ENCODE peak calls at places on chromosomes 7 and 10, in seven cellular contexts. Z is colonic mucosa; F is effector memory CD4-positive, alpha-beta T cell; S is GM23248; W is NT2/D1; L is cardiac muscle cell; M is tibial nerve. Q is an unnamed sample. For H3K36me3, the result is how much of the 10 kb centered on the place peaks cover.

GRCh38 chr7:66105263-66105748 is 9.3 kb upstream of the CRCP start:
- DNase-seq in Z (no peak), F (no peak), S (no peak), W (no peak), L (no peak), M (no peak), Q (no peak)

GRCh38 chr10:17123961-17124360 is 5.7 kb downstream of the CUBN start:
- DNase-seq in Z (no peak), F (no peak), S (no peak), W (no peak), L (no peak), M (no peak), Q (no peak)

GRCh38 chr7:116215550-116215949 is 5.2 kb downstream of the TES start:
- DNase-seq in Z (no peak), F (no peak), S (no peak), W (no peak), L (no peak), M (no peak), Q (no peak)

GRCh38 chr7:139016931-139017511 is 18.8 kb downstream of the ZC3HAV1L start:
- DNase-seq in Z (peak), F (no peak), S (peak), W (no peak), L (peak), M (peak), Q (peak)

GRCh38 chr7:41256186-41256945 is 446.5 kb downstream of the INHBA start:
- DNase-seq in Z (no peak), F (no peak), S (peak), W (no peak), L (no peak), M (no peak), Q (no peak)

GRCh38 chr7:44292876-44293560 is 32.4 kb downstream of the CAMK2B start:
- DNase-seq in Z (peak), F (no peak), S (no peak), W (no peak), L (no peak), M (no peak), Q (no peak)

GRCh38 chr10:129319934-129320333 is 147.1 kb upstream of the MGMT start:
- DNase-seq in Z (no peak), F (no peak), S (no peak), W (no peak), L (no peak), M (no peak), Q (no peak)

GRCh38 chr10:60110739-60111138 is 204.4 kb upstream of the CCDC6 start:
- DNase-seq in Z (no peak), F (no peak), S (no peak), W (no peak), L (no peak), M (no peak), Q (no peak)

GRCh38 chr7:78125884-78126283 is 327.3 kb downstream of the PHTF2 start:
- DNase-seq in Z (no peak), F (no peak), S (peak), W (no peak), L (no peak), M (no peak), Q (no peak)

GRCh38 chr7:114082934-114083647 is 164.3 kb upstream of the PPP1R3A start:
- DNase-seq in Z (peak), F (no peak), S (peak), W (no peak), L (peak), M (peak), Q (no peak)

GRCh38 chr10:132280646-132281074 is 27.1 kb downstream of the STK32C start:
- DNase-seq in Z (no peak), F (no peak), S (no peak), W (no peak), L (no peak), M (no peak), Q (no peak)

GRCh38 chr10:1412531-1413189 is 324.7 kb downstream of the ADARB2 start:
- DNase-seq in Z (no peak), F (no peak), S (no peak), W (no peak), L (no peak), M (no peak), Q (no peak)

GRCh38 chr10:1183033-1183396 is 126.8 kb downstream of the WDR37 start:
- DNase-seq in Z (no peak), F (no peak), S (no peak), W (no peak), L (no peak), M (no peak), Q (no peak)

GRCh38 chr7:75762350-75762917 is 9.6 kb downstream of the CCL26 start:
- DNase-seq in Z (no peak), F (no peak), S (peak), W (no peak), L (peak), M (no peak), Q (no peak)

GRCh38 chr7:154409703-154410311 is 357.6 kb downstream of the DPP6 start:
- DNase-seq in Z (no peak), F (no peak), S (peak), W (peak), L (peak), M (no peak), Q (no peak)

DNA sequence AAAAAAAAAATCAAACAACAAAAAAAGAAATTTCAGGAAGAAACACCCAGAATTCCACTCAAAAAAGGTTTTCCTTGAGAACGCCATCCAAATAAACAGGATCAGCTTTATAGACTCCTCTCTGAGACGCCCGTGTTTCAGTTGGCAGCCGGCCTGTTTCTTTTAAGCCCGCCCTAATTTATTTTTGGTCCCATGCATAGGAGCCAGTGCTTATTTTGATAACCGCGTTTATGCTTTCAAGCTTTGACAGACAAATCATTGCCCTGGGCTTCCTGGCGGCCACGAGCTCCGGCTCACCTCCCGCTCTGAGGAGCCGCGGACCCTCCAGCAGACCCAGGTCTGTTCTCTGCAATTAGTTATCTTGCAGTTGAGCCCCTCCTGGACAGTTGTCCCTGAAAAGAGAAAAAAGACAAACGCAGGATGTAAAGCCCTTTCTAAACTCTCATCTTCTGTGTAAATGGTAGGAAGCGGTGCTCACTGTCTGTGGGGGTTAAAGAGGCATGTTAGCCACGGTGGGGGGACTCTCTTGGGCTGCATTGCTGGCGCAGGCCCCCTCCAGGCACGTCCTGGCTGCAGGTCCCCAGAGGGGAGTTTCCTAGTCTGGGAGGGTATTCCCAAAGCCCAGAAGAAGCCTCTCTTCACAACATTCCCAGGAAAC is 22.2 kb upstream of the UNCX start:
- DNase-seq in Z (no peak), F (no peak), S (no peak), W (no peak), L (no peak), M (no peak), Q (peak)
- H3K36me3 ChIP-seq in Z (under half), F (under half), S (under half), W (under half), L (under half), M (under half), Q (under half)

GRCh38 chr7:157360483-157361025 is 23.8 kb downstream of the DNAJB6 start:
- DNase-seq in Z (no peak), F (no peak), S (no peak), W (no peak), L (no peak), M (no peak), Q (no peak)
- H3K36me3 ChIP-seq in Z (under half), F (half or more), S (half or more), W (half or more), L (under half), M (under half), Q (under half)

GRCh38 chr10:14535497-14536199 is 204.9 kb upstream of the FRMD4A start:
- DNase-seq in Z (no peak), F (no peak), S (no peak), W (no peak), L (no peak), M (no peak), Q (no peak)
- H3K36me3 ChIP-seq in Z (under half), F (under half), S (under half), W (under half), L (under half), M (under half), Q (under half)

DNA sequence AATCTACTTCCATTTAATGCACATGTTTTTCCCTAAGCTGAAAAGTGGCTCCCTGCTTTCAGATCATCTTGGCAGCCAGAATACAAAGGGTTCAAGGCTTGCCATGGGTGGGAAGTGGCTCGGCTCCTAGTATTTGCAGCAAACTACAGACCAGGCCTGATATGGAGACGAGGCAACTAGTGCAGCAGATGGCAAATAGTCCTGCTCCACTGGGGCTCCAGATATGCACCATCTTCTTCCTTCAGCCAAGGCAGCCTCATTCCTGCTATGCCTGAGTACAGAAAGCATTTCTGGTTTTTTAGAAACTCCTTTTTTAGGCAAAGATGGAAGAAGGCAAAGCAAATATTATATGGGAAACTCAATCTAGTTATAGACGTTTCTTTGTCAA is 23.9 kb downstream of the LRRC4 start:
- DNase-seq in Z (no peak), F (no peak), S (no peak), W (no peak), L (no peak), M (no peak), Q (no peak)
- H3K36me3 ChIP-seq in Z (under half), F (under half), S (under half), W (under half), L (under half), M (under half), Q (under half)

GRCh38 chr7:30068117-30068516 is 39.9 kb downstream of the PLEKHA8 start:
- DNase-seq in Z (no peak), F (no peak), S (peak), W (no peak), L (no peak), M (peak), Q (no peak)
- H3K36me3 ChIP-seq in Z (under half), F (under half), S (under half), W (under half), L (under half), M (under half), Q (under half)